ENCODE peak calls at places on chromosomes 5 and 9, in eight cellular contexts. One of them, this sample, is unnamed.

GRCh38 chr5:168931638-168932345 is 352.6 kb upstream of the PANK3 start:
- DNase-seq in left ventricle myocardium inferior: no peak
- DNase-seq in keratinocyte: no peak
- DNase-seq in GM06990: no peak
- DNase-seq in dorsolateral prefrontal cortex: no peak
- DNase-seq in Peyer's patch: no peak
- DNase-seq in heart right ventricle: no peak
- DNase-seq in A549: no peak
- DNase-seq in this sample: no peak

GRCh38 chr5:111133436-111133751 is 41.2 kb downstream of the WDR36 start:
- DNase-seq in heart right ventricle: no peak
- DNase-seq in left ventricle myocardium inferior: no peak
- DNase-seq in Peyer's patch: no peak
- DNase-seq in GM06990: no peak
- DNase-seq in keratinocyte: no peak
- DNase-seq in dorsolateral prefrontal cortex: no peak
- DNase-seq in A549: no peak
- DNase-seq in this sample: no peak

GRCh38 chr5:77066823-77067442 is 20.2 kb downstream of the ZBED3 start:
- DNase-seq in left ventricle myocardium inferior: no peak
- DNase-seq in keratinocyte: no peak
- DNase-seq in A549: no peak
- DNase-seq in GM06990: no peak
- DNase-seq in dorsolateral prefrontal cortex: no peak
- DNase-seq in heart right ventricle: no peak
- DNase-seq in Peyer's patch: no peak
- DNase-seq in this sample: no peak

GRCh38 chr9:6782981-6783380 is 25.2 kb downstream of the KDM4C start:
- DNase-seq in left ventricle myocardium inferior: no peak
- DNase-seq in heart right ventricle: no peak
- DNase-seq in A549: no peak
- DNase-seq in keratinocyte: no peak
- DNase-seq in Peyer's patch: no peak
- DNase-seq in dorsolateral prefrontal cortex: no peak
- DNase-seq in GM06990: no peak
- DNase-seq in this sample: no peak

GRCh38 chr9:90095682-90096081 is 490.9 kb downstream of the GADD45G start:
- DNase-seq in A549: no peak
- DNase-seq in keratinocyte: no peak
- DNase-seq in left ventricle myocardium inferior: no peak
- DNase-seq in GM06990: peak
- DNase-seq in heart right ventricle: no peak
- DNase-seq in dorsolateral prefrontal cortex: no peak
- DNase-seq in Peyer's patch: no peak
- DNase-seq in this sample: no peak

GRCh38 chr5:105544300-105544699 is 1981.7 kb upstream of the NUDT12 start:
- DNase-seq in keratinocyte: no peak
- DNase-seq in A549: no peak
- DNase-seq in GM06990: no peak
- DNase-seq in left ventricle myocardium inferior: no peak
- DNase-seq in heart right ventricle: no peak
- DNase-seq in Peyer's patch: no peak
- DNase-seq in dorsolateral prefrontal cortex: no peak
- DNase-seq in this sample: no peak

GRCh38 chr9:21395778-21396717 is 10.8 kb upstream of the IFNA2 start:
- DNase-seq in heart right ventricle: peak
- DNase-seq in A549: no peak
- DNase-seq in dorsolateral prefrontal cortex: peak
- DNase-seq in GM06990: peak
- DNase-seq in left ventricle myocardium inferior: peak
- DNase-seq in keratinocyte: no peak
- DNase-seq in Peyer's patch: peak
- DNase-seq in this sample: peak

GRCh38 chr5:57349214-57349613 is 133.4 kb downstream of the ACTBL2 start:
- DNase-seq in GM06990: no peak
- DNase-seq in heart right ventricle: no peak
- DNase-seq in keratinocyte: no peak
- DNase-seq in dorsolateral prefrontal cortex: no peak
- DNase-seq in A549: no peak
- DNase-seq in Peyer's patch: no peak
- DNase-seq in left ventricle myocardium inferior: no peak
- DNase-seq in this sample: no peak

GRCh38 chr5:171595801-171596231 is 176.4 kb downstream of the FGF18 start:
- DNase-seq in heart right ventricle: no peak
- DNase-seq in dorsolateral prefrontal cortex: no peak
- DNase-seq in GM06990: no peak
- DNase-seq in keratinocyte: no peak
- DNase-seq in A549: no peak
- DNase-seq in left ventricle myocardium inferior: peak
- DNase-seq in Peyer's patch: no peak
- DNase-seq in this sample: no peak

GRCh38 chr5:142977363-142978051 is 207.3 kb downstream of the ARHGAP26 start:
- DNase-seq in dorsolateral prefrontal cortex: no peak
- DNase-seq in A549: no peak
- DNase-seq in keratinocyte: no peak
- DNase-seq in heart right ventricle: no peak
- DNase-seq in left ventricle myocardium inferior: no peak
- DNase-seq in GM06990: no peak
- DNase-seq in Peyer's patch: no peak
- DNase-seq in this sample: no peak

GRCh38 chr9:110996436-110997224 is 41.6 kb downstream of the LPAR1 start:
- DNase-seq in GM06990: no peak
- DNase-seq in A549: no peak
- DNase-seq in Peyer's patch: peak
- DNase-seq in heart right ventricle: no peak
- DNase-seq in dorsolateral prefrontal cortex: no peak
- DNase-seq in left ventricle myocardium inferior: no peak
- DNase-seq in keratinocyte: no peak
- DNase-seq in this sample: peak

GRCh38 chr9:18703086-18703750 is 229.3 kb downstream of the ADAMTSL1 start:
- DNase-seq in left ventricle myocardium inferior: no peak
- DNase-seq in Peyer's patch: no peak
- DNase-seq in GM06990: no peak
- DNase-seq in A549: no peak
- DNase-seq in keratinocyte: no peak
- DNase-seq in heart right ventricle: no peak
- DNase-seq in dorsolateral prefrontal cortex: no peak
- DNase-seq in this sample: no peak

GRCh38 chr9:29220852-29221251 is 1647.6 kb upstream of the C9orf72 start:
- DNase-seq in GM06990: no peak
- DNase-seq in left ventricle myocardium inferior: no peak
- DNase-seq in Peyer's patch: no peak
- DNase-seq in A549: no peak
- DNase-seq in heart right ventricle: no peak
- DNase-seq in keratinocyte: no peak
- DNase-seq in dorsolateral prefrontal cortex: no peak
- DNase-seq in this sample: no peak

GRCh38 chr5:41785061-41785460 is 85.2 kb downstream of the OXCT1 start:
- DNase-seq in heart right ventricle: no peak
- DNase-seq in left ventricle myocardium inferior: no peak
- DNase-seq in keratinocyte: no peak
- DNase-seq in Peyer's patch: no peak
- DNase-seq in A549: no peak
- DNase-seq in dorsolateral prefrontal cortex: no peak
- DNase-seq in GM06990: no peak
- DNase-seq in this sample: no peak

GRCh38 chr5:55855509-55855908 is 4.4 kb downstream of the IL31RA start:
- DNase-seq in GM06990: no peak
- DNase-seq in heart right ventricle: no peak
- DNase-seq in left ventricle myocardium inferior: no peak
- DNase-seq in dorsolateral prefrontal cortex: no peak
- DNase-seq in keratinocyte: no peak
- DNase-seq in A549: no peak
- DNase-seq in Peyer's patch: no peak
- DNase-seq in this sample: no peak
- TF ChIP-seq CTCF in GM06990: no peak
- TF ChIP-seq CTCF in heart right ventricle: no peak
- TF ChIP-seq CTCF in left ventricle myocardium inferior: no peak
- TF ChIP-seq CTCF in dorsolateral prefrontal cortex: no peak
- TF ChIP-seq CTCF in keratinocyte: no peak
- TF ChIP-seq CTCF in A549: no peak
- TF ChIP-seq CTCF in Peyer's patch: no peak
- TF ChIP-seq CTCF in this sample: no peak

DNA sequence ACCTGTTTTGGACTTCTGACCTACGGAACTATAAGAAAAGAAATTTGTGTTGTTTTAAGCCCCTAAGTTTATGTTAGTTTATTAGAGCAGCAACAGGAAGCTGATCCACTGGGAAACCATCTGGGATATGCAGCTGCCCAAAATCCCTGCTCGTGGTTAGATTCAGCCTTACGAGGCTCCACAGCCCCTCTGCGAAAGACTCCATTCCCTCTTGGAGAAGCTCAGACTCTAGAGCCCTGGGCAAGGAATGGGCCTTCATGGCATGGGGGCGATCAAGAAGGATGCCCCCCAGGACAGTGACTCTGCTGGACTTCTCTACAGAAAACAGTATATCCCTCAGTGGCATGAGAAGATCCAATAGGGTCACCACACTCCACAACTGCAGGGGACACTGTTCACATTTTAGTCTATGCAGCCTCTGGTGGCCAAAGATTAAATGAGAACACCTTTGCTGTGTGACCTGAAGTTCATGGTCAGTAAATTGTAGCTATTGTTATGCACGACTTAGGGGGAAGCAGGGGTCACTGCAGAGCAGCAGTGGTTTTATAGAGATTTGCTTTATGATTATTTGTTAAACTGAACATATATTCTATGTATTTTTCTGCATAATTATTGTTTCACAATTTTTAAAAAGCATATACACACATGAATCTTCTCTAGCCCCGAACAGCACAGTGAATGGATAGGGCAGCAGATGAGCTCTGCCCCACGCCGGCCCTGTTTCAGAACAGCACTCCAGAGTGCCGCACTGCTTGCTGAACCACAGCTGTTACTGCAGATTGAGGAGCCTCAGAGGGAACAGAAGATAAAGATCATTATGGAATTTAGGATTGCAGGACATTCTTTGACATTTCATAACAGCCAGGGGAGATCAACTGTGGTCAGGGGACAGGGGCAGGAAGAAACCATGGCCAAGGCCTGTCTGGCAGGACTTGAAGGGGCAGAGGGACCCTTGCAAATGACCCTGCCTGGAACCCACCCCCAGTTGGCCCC is 20.9 kb downstream of the IRF1 start:
- DNase-seq in Peyer's patch: peak
- DNase-seq in left ventricle myocardium inferior: no peak
- DNase-seq in dorsolateral prefrontal cortex: no peak
- DNase-seq in A549: no peak
- DNase-seq in GM06990: no peak
- DNase-seq in heart right ventricle: no peak
- DNase-seq in keratinocyte: no peak
- DNase-seq in this sample: no peak
- TF ChIP-seq CTCF in Peyer's patch: no peak
- TF ChIP-seq CTCF in left ventricle myocardium inferior: no peak
- TF ChIP-seq CTCF in dorsolateral prefrontal cortex: no peak
- TF ChIP-seq CTCF in A549: peak
- TF ChIP-seq CTCF in GM06990: peak
- TF ChIP-seq CTCF in heart right ventricle: no peak
- TF ChIP-seq CTCF in keratinocyte: no peak
- TF ChIP-seq CTCF in this sample: no peak

GRCh38 chr5:175059687-175060194 is 335.4 kb downstream of the MSX2 start:
- DNase-seq in heart right ventricle: peak
- DNase-seq in Peyer's patch: peak
- DNase-seq in dorsolateral prefrontal cortex: peak
- DNase-seq in keratinocyte: no peak
- DNase-seq in GM06990: peak
- DNase-seq in left ventricle myocardium inferior: peak
- DNase-seq in A549: peak
- DNase-seq in this sample: peak
- TF ChIP-seq CTCF in heart right ventricle: no peak
- TF ChIP-seq CTCF in Peyer's patch: no peak
- TF ChIP-seq CTCF in dorsolateral prefrontal cortex: peak
- TF ChIP-seq CTCF in keratinocyte: no peak
- TF ChIP-seq CTCF in GM06990: no peak
- TF ChIP-seq CTCF in left ventricle myocardium inferior: no peak
- TF ChIP-seq CTCF in A549: peak
- TF ChIP-seq CTCF in this sample: no peak

GRCh38 chr9:85027870-85028269 is 358.3 kb downstream of the NTRK2 start:
- DNase-seq in keratinocyte: no peak
- DNase-seq in Peyer's patch: no peak
- DNase-seq in A549: no peak
- DNase-seq in dorsolateral prefrontal cortex: no peak
- DNase-seq in GM06990: no peak
- DNase-seq in heart right ventricle: no peak
- DNase-seq in left ventricle myocardium inferior: no peak
- DNase-seq in this sample: no peak
- TF ChIP-seq CTCF in keratinocyte: no peak
- TF ChIP-seq CTCF in Peyer's patch: no peak
- TF ChIP-seq CTCF in A549: no peak
- TF ChIP-seq CTCF in dorsolateral prefrontal cortex: no peak
- TF ChIP-seq CTCF in GM06990: no peak
- TF ChIP-seq CTCF in heart right ventricle: no peak
- TF ChIP-seq CTCF in left ventricle myocardium inferior: no peak
- TF ChIP-seq CTCF in this sample: no peak

GRCh38 chr5:7517006-7517405 is 121.1 kb downstream of the ADCY2 start:
- DNase-seq in keratinocyte: no peak
- DNase-seq in heart right ventricle: no peak
- DNase-seq in GM06990: no peak
- DNase-seq in left ventricle myocardium inferior: no peak
- DNase-seq in A549: no peak
- DNase-seq in Peyer's patch: no peak
- DNase-seq in dorsolateral prefrontal cortex: no peak
- DNase-seq in this sample: no peak

DNA sequence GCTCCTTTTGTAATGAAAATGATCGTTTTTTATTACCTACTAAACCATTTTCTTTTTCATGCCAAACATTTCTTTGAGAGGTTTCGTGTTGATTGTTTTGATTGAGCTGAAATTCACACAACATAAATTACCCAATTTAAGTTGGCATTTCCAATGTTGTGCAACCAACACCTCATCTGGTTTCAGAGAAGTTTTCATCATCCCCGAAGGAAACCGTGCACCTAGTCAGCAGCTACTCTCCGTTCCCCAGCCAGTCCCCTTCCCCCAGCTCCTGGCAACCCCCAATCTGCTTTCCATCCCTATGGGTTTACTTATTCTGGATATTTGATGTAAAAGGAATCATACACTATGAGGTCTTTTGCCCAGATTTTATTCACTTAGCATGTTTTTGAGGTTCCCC is 123.6 kb downstream of the ADCY2 start:
- DNase-seq in keratinocyte: no peak
- DNase-seq in Peyer's patch: no peak
- DNase-seq in heart right ventricle: no peak
- DNase-seq in left ventricle myocardium inferior: no peak
- DNase-seq in A549: no peak
- DNase-seq in GM06990: no peak
- DNase-seq in dorsolateral prefrontal cortex: no peak
- DNase-seq in this sample: no peak
- TF ChIP-seq CTCF in keratinocyte: no peak
- TF ChIP-seq CTCF in Peyer's patch: no peak
- TF ChIP-seq CTCF in heart right ventricle: no peak
- TF ChIP-seq CTCF in left ventricle myocardium inferior: no peak
- TF ChIP-seq CTCF in A549: no peak
- TF ChIP-seq CTCF in GM06990: no peak
- TF ChIP-seq CTCF in dorsolateral prefrontal cortex: no peak
- TF ChIP-seq CTCF in this sample: no peak

GRCh38 chr5:29697786-29698414 is 1495.6 kb upstream of the CDH6 start:
- DNase-seq in left ventricle myocardium inferior: no peak
- DNase-seq in Peyer's patch: no peak
- DNase-seq in GM06990: no peak
- DNase-seq in A549: no peak
- DNase-seq in heart right ventricle: no peak
- DNase-seq in dorsolateral prefrontal cortex: no peak
- DNase-seq in keratinocyte: no peak
- DNase-seq in this sample: no peak
- TF ChIP-seq CTCF in left ventricle myocardium inferior: no peak
- TF ChIP-seq CTCF in Peyer's patch: no peak
- TF ChIP-seq CTCF in GM06990: no peak
- TF ChIP-seq CTCF in A549: peak
- TF ChIP-seq CTCF in heart right ventricle: no peak
- TF ChIP-seq CTCF in dorsolateral prefrontal cortex: peak
- TF ChIP-seq CTCF in keratinocyte: no peak
- TF ChIP-seq CTCF in this sample: no peak

GRCh38 chr5:7518947-7519560 is 123.1 kb downstream of the ADCY2 start:
- DNase-seq in GM06990: no peak
- DNase-seq in Peyer's patch: no peak
- DNase-seq in heart right ventricle: no peak
- DNase-seq in keratinocyte: no peak
- DNase-seq in left ventricle myocardium inferior: no peak
- DNase-seq in dorsolateral prefrontal cortex: no peak
- DNase-seq in A549: no peak
- DNase-seq in this sample: no peak
- TF ChIP-seq CTCF in GM06990: no peak
- TF ChIP-seq CTCF in Peyer's patch: no peak
- TF ChIP-seq CTCF in heart right ventricle: no peak
- TF ChIP-seq CTCF in keratinocyte: peak
- TF ChIP-seq CTCF in left ventricle myocardium inferior: no peak
- TF ChIP-seq CTCF in dorsolateral prefrontal cortex: peak
- TF ChIP-seq CTCF in A549: no peak
- TF ChIP-seq CTCF in this sample: no peak